ENCODE peak calls at places on chromosomes 6 and 20, in nine cellular contexts. One of them, this sample, is unnamed.

GRCh38 chr20:61584851-61585250 is 332.8 kb downstream of the CDH4 start:
- DNase-seq in AG04450: no peak
- DNase-seq in adrenal gland: no peak
- DNase-seq in RWPE2: no peak
- DNase-seq in choroid plexus epithelial cell: no peak
- DNase-seq in GM12878: no peak
- DNase-seq in astrocyte of the spinal cord: no peak
- DNase-seq in lower leg skin: no peak
- DNase-seq in neural progenitor cell: no peak
- DNase-seq in this sample: no peak

GRCh38 chr6:153511896-153512496 is 380.9 kb upstream of the RGS17 start:
- DNase-seq in AG04450: peak; percentile 6
- DNase-seq in adrenal gland: no peak
- DNase-seq in RWPE2: no peak
- DNase-seq in choroid plexus epithelial cell: peak; percentile 59
- DNase-seq in GM12878: no peak
- DNase-seq in astrocyte of the spinal cord: peak; percentile 51
- DNase-seq in lower leg skin: no peak
- DNase-seq in neural progenitor cell: peak; percentile 41
- DNase-seq in this sample: no peak

GRCh38 chr20:34709836-34710567 is 5.9 kb downstream of the TP53INP2 start:
- DNase-seq in AG04450: no peak
- DNase-seq in adrenal gland: peak; percentile 56
- DNase-seq in RWPE2: peak; percentile 92
- DNase-seq in choroid plexus epithelial cell: peak; percentile 60
- DNase-seq in GM12878: no peak
- DNase-seq in astrocyte of the spinal cord: peak; percentile 64
- DNase-seq in lower leg skin: no peak
- DNase-seq in neural progenitor cell: peak; percentile 90
- DNase-seq in this sample: no peak

GRCh38 chr20:62792182-62792939 is 3.9 kb upstream of the MRGBP start:
- DNase-seq in AG04450: no peak
- DNase-seq in adrenal gland: no peak
- DNase-seq in RWPE2: no peak
- DNase-seq in choroid plexus epithelial cell: peak; percentile 68
- DNase-seq in GM12878: no peak
- DNase-seq in astrocyte of the spinal cord: peak; percentile 41
- DNase-seq in lower leg skin: no peak
- DNase-seq in neural progenitor cell: no peak
- DNase-seq in this sample: no peak

GRCh38 chr20:32485770-32486248 is 99.3 kb downstream of the NOL4L start:
- DNase-seq in AG04450: no peak
- DNase-seq in adrenal gland: no peak
- DNase-seq in RWPE2: peak; percentile 58
- DNase-seq in choroid plexus epithelial cell: no peak
- DNase-seq in GM12878: no peak
- DNase-seq in astrocyte of the spinal cord: no peak
- DNase-seq in lower leg skin: no peak
- DNase-seq in neural progenitor cell: no peak
- DNase-seq in this sample: no peak

GRCh38 chr6:157059781-157060180 is 263.5 kb downstream of the TMEM242 start:
- DNase-seq in AG04450: no peak
- DNase-seq in adrenal gland: no peak
- DNase-seq in RWPE2: no peak
- DNase-seq in choroid plexus epithelial cell: no peak
- DNase-seq in GM12878: no peak
- DNase-seq in astrocyte of the spinal cord: no peak
- DNase-seq in lower leg skin: no peak
- DNase-seq in neural progenitor cell: peak; percentile 61
- DNase-seq in this sample: no peak

GRCh38 chr20:733806-734205 is 34.5 kb downstream of the SLC52A3 start:
- DNase-seq in AG04450: no peak
- DNase-seq in adrenal gland: no peak
- DNase-seq in RWPE2: no peak
- DNase-seq in choroid plexus epithelial cell: no peak
- DNase-seq in GM12878: no peak
- DNase-seq in astrocyte of the spinal cord: no peak
- DNase-seq in lower leg skin: no peak
- DNase-seq in neural progenitor cell: peak; percentile 37
- DNase-seq in this sample: no peak

GRCh38 chr6:139240161-139241010 is 51.4 kb downstream of the TXLNB start:
- DNase-seq in AG04450: peak; percentile 89
- DNase-seq in adrenal gland: peak; percentile 34
- DNase-seq in RWPE2: no peak
- DNase-seq in choroid plexus epithelial cell: peak; percentile 92
- DNase-seq in GM12878: no peak
- DNase-seq in astrocyte of the spinal cord: peak; percentile 93
- DNase-seq in lower leg skin: no peak
- DNase-seq in neural progenitor cell: no peak
- DNase-seq in this sample: no peak

GRCh38 chr20:22460803-22461202 is 123.6 kb downstream of the FOXA2 start:
- DNase-seq in AG04450: no peak
- DNase-seq in adrenal gland: no peak
- DNase-seq in RWPE2: no peak
- DNase-seq in choroid plexus epithelial cell: no peak
- DNase-seq in GM12878: no peak
- DNase-seq in astrocyte of the spinal cord: no peak
- DNase-seq in lower leg skin: no peak
- DNase-seq in neural progenitor cell: no peak
- DNase-seq in this sample: no peak

GRCh38 chr6:91462236-91462635 is 875.4 kb upstream of the MAP3K7 start:
- DNase-seq in AG04450: peak; percentile 33
- DNase-seq in adrenal gland: no peak
- DNase-seq in RWPE2: no peak
- DNase-seq in choroid plexus epithelial cell: no peak
- DNase-seq in GM12878: no peak
- DNase-seq in astrocyte of the spinal cord: peak; percentile 48
- DNase-seq in lower leg skin: no peak
- DNase-seq in neural progenitor cell: no peak
- DNase-seq in this sample: no peak

GRCh38 chr20:16205505-16205904 is 367.7 kb downstream of the KIF16B start:
- DNase-seq in AG04450: no peak
- DNase-seq in adrenal gland: no peak
- DNase-seq in RWPE2: no peak
- DNase-seq in choroid plexus epithelial cell: no peak
- DNase-seq in GM12878: no peak
- DNase-seq in astrocyte of the spinal cord: peak; percentile 9
- DNase-seq in lower leg skin: no peak
- DNase-seq in neural progenitor cell: no peak
- DNase-seq in this sample: no peak

GRCh38 chr20:16209826-16210365 is 363.4 kb downstream of the KIF16B start:
- DNase-seq in AG04450: no peak
- DNase-seq in adrenal gland: no peak
- DNase-seq in RWPE2: no peak
- DNase-seq in choroid plexus epithelial cell: peak; percentile 4
- DNase-seq in GM12878: no peak
- DNase-seq in astrocyte of the spinal cord: peak; percentile 5
- DNase-seq in lower leg skin: no peak
- DNase-seq in neural progenitor cell: no peak
- DNase-seq in this sample: no peak

GRCh38 chr20:16203091-16203490 is 370.2 kb downstream of the KIF16B start:
- DNase-seq in AG04450: no peak
- DNase-seq in adrenal gland: no peak
- DNase-seq in RWPE2: no peak
- DNase-seq in choroid plexus epithelial cell: no peak
- DNase-seq in GM12878: no peak
- DNase-seq in astrocyte of the spinal cord: no peak
- DNase-seq in lower leg skin: no peak
- DNase-seq in neural progenitor cell: no peak
- DNase-seq in this sample: no peak

GRCh38 chr20:16208443-16208842 is 364.8 kb downstream of the KIF16B start:
- DNase-seq in AG04450: no peak
- DNase-seq in adrenal gland: no peak
- DNase-seq in RWPE2: no peak
- DNase-seq in choroid plexus epithelial cell: no peak
- DNase-seq in GM12878: no peak
- DNase-seq in astrocyte of the spinal cord: no peak
- DNase-seq in lower leg skin: no peak
- DNase-seq in neural progenitor cell: no peak
- DNase-seq in this sample: no peak

DNA sequence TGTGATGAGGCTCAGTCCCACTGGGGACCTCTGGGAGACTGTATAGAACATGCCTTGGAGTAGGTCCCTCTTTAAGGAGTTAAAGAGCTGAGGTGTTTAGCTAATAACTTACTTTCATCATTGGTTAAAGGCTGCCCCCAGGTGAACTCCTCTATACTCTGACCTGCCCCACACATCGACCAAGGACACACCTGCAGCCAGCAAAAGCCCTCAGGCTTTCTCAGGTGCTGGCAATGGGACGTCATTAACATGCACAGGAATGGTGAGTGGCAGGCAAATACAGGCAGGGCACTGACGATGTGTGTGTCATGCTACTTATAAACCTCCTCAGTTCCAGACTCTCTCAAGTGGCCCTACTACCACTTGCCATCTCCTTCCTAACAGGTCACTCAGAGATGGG is 366.4 kb downstream of the KIF16B start:
- DNase-seq in AG04450: no peak
- DNase-seq in adrenal gland: no peak
- DNase-seq in RWPE2: no peak
- DNase-seq in choroid plexus epithelial cell: no peak
- DNase-seq in GM12878: no peak
- DNase-seq in astrocyte of the spinal cord: no peak
- DNase-seq in lower leg skin: no peak
- DNase-seq in neural progenitor cell: no peak
- DNase-seq in this sample: no peak
- TF ChIP-seq CTCF in AG04450: no peak
- TF ChIP-seq CTCF in adrenal gland: no peak
- TF ChIP-seq CTCF in RWPE2: no peak
- TF ChIP-seq CTCF in choroid plexus epithelial cell: no peak
- TF ChIP-seq CTCF in GM12878: no peak
- TF ChIP-seq CTCF in astrocyte of the spinal cord: no peak
- TF ChIP-seq CTCF in lower leg skin: no peak
- TF ChIP-seq CTCF in neural progenitor cell: no peak
- TF ChIP-seq CTCF in this sample: no peak

GRCh38 chr6:136335736-136336362 is 46.2 kb upstream of the BCLAF1 start:
- DNase-seq in AG04450: no peak
- DNase-seq in adrenal gland: no peak
- DNase-seq in RWPE2: no peak
- DNase-seq in choroid plexus epithelial cell: no peak
- DNase-seq in GM12878: no peak
- DNase-seq in astrocyte of the spinal cord: no peak
- DNase-seq in lower leg skin: no peak
- DNase-seq in neural progenitor cell: no peak
- DNase-seq in this sample: no peak

GRCh38 chr6:136334465-136334846 is 44.8 kb upstream of the BCLAF1 start:
- DNase-seq in AG04450: no peak
- DNase-seq in adrenal gland: no peak
- DNase-seq in RWPE2: no peak
- DNase-seq in choroid plexus epithelial cell: no peak
- DNase-seq in GM12878: no peak
- DNase-seq in astrocyte of the spinal cord: no peak
- DNase-seq in lower leg skin: no peak
- DNase-seq in neural progenitor cell: no peak
- DNase-seq in this sample: no peak

GRCh38 chr6:136337606-136338005 is 48.0 kb upstream of the BCLAF1 start:
- DNase-seq in AG04450: no peak
- DNase-seq in adrenal gland: no peak
- DNase-seq in RWPE2: no peak
- DNase-seq in choroid plexus epithelial cell: no peak
- DNase-seq in GM12878: no peak
- DNase-seq in astrocyte of the spinal cord: no peak
- DNase-seq in lower leg skin: no peak
- DNase-seq in neural progenitor cell: no peak
- DNase-seq in this sample: no peak

GRCh38 chr6:136333824-136334464 is 44.3 kb upstream of the BCLAF1 start:
- DNase-seq in AG04450: no peak
- DNase-seq in adrenal gland: no peak
- DNase-seq in RWPE2: no peak
- DNase-seq in choroid plexus epithelial cell: no peak
- DNase-seq in GM12878: no peak
- DNase-seq in astrocyte of the spinal cord: no peak
- DNase-seq in lower leg skin: no peak
- DNase-seq in neural progenitor cell: no peak
- DNase-seq in this sample: no peak

GRCh38 chr6:136334853-136335252 is 45.2 kb upstream of the BCLAF1 start:
- DNase-seq in AG04450: no peak
- DNase-seq in adrenal gland: no peak
- DNase-seq in RWPE2: no peak
- DNase-seq in choroid plexus epithelial cell: no peak
- DNase-seq in GM12878: no peak
- DNase-seq in astrocyte of the spinal cord: no peak
- DNase-seq in lower leg skin: no peak
- DNase-seq in neural progenitor cell: peak; percentile 31
- DNase-seq in this sample: no peak
- TF ChIP-seq CTCF in AG04450: peak; percentile 11
- TF ChIP-seq CTCF in adrenal gland: no peak
- TF ChIP-seq CTCF in RWPE2: no peak
- TF ChIP-seq CTCF in choroid plexus epithelial cell: peak; percentile 13
- TF ChIP-seq CTCF in GM12878: no peak
- TF ChIP-seq CTCF in astrocyte of the spinal cord: peak; percentile 10
- TF ChIP-seq CTCF in lower leg skin: no peak
- TF ChIP-seq CTCF in neural progenitor cell: peak; percentile 52
- TF ChIP-seq CTCF in this sample: no peak

GRCh38 chr20:58028123-58028522 is 200.3 kb downstream of the ANKRD60 start:
- DNase-seq in AG04450: no peak
- DNase-seq in adrenal gland: no peak
- DNase-seq in RWPE2: peak; percentile 64
- DNase-seq in choroid plexus epithelial cell: no peak
- DNase-seq in GM12878: no peak
- DNase-seq in astrocyte of the spinal cord: no peak
- DNase-seq in lower leg skin: no peak
- DNase-seq in neural progenitor cell: peak; percentile 63
- DNase-seq in this sample: no peak
- TF ChIP-seq CTCF in AG04450: no peak
- TF ChIP-seq CTCF in adrenal gland: no peak
- TF ChIP-seq CTCF in RWPE2: no peak
- TF ChIP-seq CTCF in choroid plexus epithelial cell: peak; percentile 32
- TF ChIP-seq CTCF in GM12878: peak; percentile 20
- TF ChIP-seq CTCF in astrocyte of the spinal cord: peak; percentile 23
- TF ChIP-seq CTCF in lower leg skin: no peak
- TF ChIP-seq CTCF in neural progenitor cell: peak; percentile 62
- TF ChIP-seq CTCF in this sample: no peak

GRCh38 chr6:35403544-35404442 is 48.3 kb upstream of the FANCE start:
- DNase-seq in AG04450: no peak
- DNase-seq in adrenal gland: no peak
- DNase-seq in RWPE2: no peak
- DNase-seq in choroid plexus epithelial cell: no peak
- DNase-seq in GM12878: no peak
- DNase-seq in astrocyte of the spinal cord: no peak
- DNase-seq in lower leg skin: no peak
- DNase-seq in neural progenitor cell: no peak
- DNase-seq in this sample: no peak

GRCh38 chr6:35402856-35403191 is 49.3 kb upstream of the FANCE start:
- DNase-seq in AG04450: no peak
- DNase-seq in adrenal gland: no peak
- DNase-seq in RWPE2: no peak
- DNase-seq in choroid plexus epithelial cell: no peak
- DNase-seq in GM12878: no peak
- DNase-seq in astrocyte of the spinal cord: no peak
- DNase-seq in lower leg skin: no peak
- DNase-seq in neural progenitor cell: no peak
- DNase-seq in this sample: no peak

GRCh38 chr6:35400901-35401311 is 51.2 kb upstream of the FANCE start:
- DNase-seq in AG04450: no peak
- DNase-seq in adrenal gland: no peak
- DNase-seq in RWPE2: peak; percentile 94
- DNase-seq in choroid plexus epithelial cell: no peak
- DNase-seq in GM12878: no peak
- DNase-seq in astrocyte of the spinal cord: no peak
- DNase-seq in lower leg skin: no peak
- DNase-seq in neural progenitor cell: no peak
- DNase-seq in this sample: no peak

GRCh38 chr6:35401514-35401913 is 50.6 kb upstream of the FANCE start:
- DNase-seq in AG04450: no peak
- DNase-seq in adrenal gland: no peak
- DNase-seq in RWPE2: no peak
- DNase-seq in choroid plexus epithelial cell: no peak
- DNase-seq in GM12878: no peak
- DNase-seq in astrocyte of the spinal cord: no peak
- DNase-seq in lower leg skin: no peak
- DNase-seq in neural progenitor cell: no peak
- DNase-seq in this sample: no peak

GRCh38 chr6:35402136-35402855 is 49.8 kb upstream of the FANCE start:
- DNase-seq in AG04450: no peak
- DNase-seq in adrenal gland: no peak
- DNase-seq in RWPE2: no peak
- DNase-seq in choroid plexus epithelial cell: no peak
- DNase-seq in GM12878: peak; percentile 51
- DNase-seq in astrocyte of the spinal cord: no peak
- DNase-seq in lower leg skin: no peak
- DNase-seq in neural progenitor cell: peak; percentile 17
- DNase-seq in this sample: no peak
- TF ChIP-seq CTCF in AG04450: no peak
- TF ChIP-seq CTCF in adrenal gland: no peak
- TF ChIP-seq CTCF in RWPE2: no peak
- TF ChIP-seq CTCF in choroid plexus epithelial cell: no peak
- TF ChIP-seq CTCF in GM12878: peak; percentile 31
- TF ChIP-seq CTCF in astrocyte of the spinal cord: no peak
- TF ChIP-seq CTCF in lower leg skin: no peak
- TF ChIP-seq CTCF in neural progenitor cell: no peak
- TF ChIP-seq CTCF in this sample: no peak

This sample was measured in omental fat pad.